ENCODE peak calls at places on chromosomes 16 and 17, in nine cellular contexts. B, Q, D, K, N, F, G, P and J are unnamed samples.

GRCh38 chr16:31301708-31302400 is 42.1 kb downstream of the ITGAM start:
- DNase-seq in Q (no peak), P (no peak), D (no peak), G (no peak), B (peak), K (no peak), F (no peak), N (no peak), J (peak)

GRCh38 chr16:88344411-88345030 is 38.2 kb upstream of the ZNF469 start:
- DNase-seq in Q (no peak), K (no peak), F (no peak), D (no peak), P (no peak), G (no peak), N (no peak), B (no peak), J (no peak)

GRCh38 chr17:69477204-69477899 is 62.9 kb downstream of the MAP2K6 start:
- DNase-seq in B (no peak), K (no peak), D (no peak), P (no peak), F (no peak), Q (no peak), G (no peak), N (no peak), J (no peak)

GRCh38 chr17:80474933-80475915 is 1.2 kb downstream of the NPTX1 start:
- DNase-seq in B (peak), F (no peak), Q (no peak), N (no peak), D (no peak), K (no peak), P (no peak), G (peak), J (no peak)

GRCh38 chr17:29596811-29597210 is 3.9 kb downstream of the ANKRD13B start:
- DNase-seq in K (no peak), G (no peak), B (no peak), Q (no peak), D (no peak), F (no peak), N (no peak), P (no peak), J (no peak)

GRCh38 chr17:47686661-47687327 is 7.2 kb upstream of the TBKBP1 start:
- DNase-seq in D (no peak), N (no peak), F (no peak), P (no peak), K (no peak), B (peak), Q (no peak), G (no peak), J (no peak)

GRCh38 chr16:85202631-85203461 is 90.6 kb upstream of the CIBAR2 start:
- DNase-seq in D (peak), N (no peak), P (no peak), B (peak), G (no peak), Q (no peak), K (no peak), F (no peak), J (no peak)

GRCh38 chr17:44766409-44767038 is 7.7 kb downstream of the ADAM11 start:
- DNase-seq in G (no peak), N (no peak), Q (no peak), F (no peak), P (no peak), K (no peak), B (no peak), D (no peak), J (no peak)

GRCh38 chr17:68198931-68199836 is 48.7 kb upstream of the AMZ2 start:
- DNase-seq in B (no peak), D (no peak), F (peak), Q (no peak), P (no peak), N (peak), K (no peak), G (no peak), J (no peak)

GRCh38 chr17:81380117-81380516 is 15.1 kb upstream of the BAHCC1 start:
- DNase-seq in D (no peak), G (no peak), B (no peak), K (no peak), P (no peak), N (no peak), F (no peak), Q (no peak), J (no peak)

GRCh38 chr16:694187-694862 is 4.1 kb upstream of the WDR24 start:
- DNase-seq in B (no peak), G (no peak), N (peak), Q (no peak), F (no peak), P (no peak), D (no peak), K (no peak), J (no peak)

GRCh38 chr17:71057448-71057847 is 888.1 kb downstream of the KCNJ2 start:
- DNase-seq in N (no peak), B (no peak), D (no peak), Q (no peak), G (no peak), P (no peak), F (no peak), K (no peak), J (no peak)

GRCh38 chr17:67004191-67004590 is 39.7 kb downstream of the CACNG4 start:
- DNase-seq in Q (no peak), G (no peak), B (no peak), P (no peak), N (no peak), D (no peak), K (no peak), F (no peak), J (no peak)